ENCODE peak calls at places on chromosomes 1 and 21, in seven cellular contexts. H is GM06990, Z is endothelial cell, F is RWPE2, R is Caco-2, D is IMR-90, X is left lung. M is an unnamed sample.

GRCh38 chr21:45319461-45320211 is 31.9 kb upstream of the POFUT2 start:
- DNase-seq in H (no peak), Z (no peak), F (peak), R (peak), D (peak), X (no peak), M (no peak)

GRCh38 chr21:29334717-29335428 is 36.2 kb downstream of the BACH1 start:
- DNase-seq in H (no peak), Z (no peak), F (no peak), R (no peak), D (peak), X (no peak), M (no peak)

GRCh38 chr1:229888561-229889001 is 178.5 kb upstream of the GALNT2 start:
- DNase-seq in H (no peak), Z (no peak), F (no peak), R (no peak), D (no peak), X (no peak), M (no peak)

GRCh38 chr1:6982860-6983259 is 197.6 kb downstream of the CAMTA1 start:
- DNase-seq in H (no peak), Z (no peak), F (no peak), R (no peak), D (no peak), X (no peak), M (no peak)

GRCh38 chr21:14609274-14609673 is 63.2 kb upstream of the SAMSN1 start:
- DNase-seq in H (no peak), Z (no peak), F (no peak), R (no peak), D (no peak), X (no peak), M (no peak)

GRCh38 chr1:171233183-171233582 is 15.1 kb upstream of the FMO1 start:
- DNase-seq in H (no peak), Z (no peak), F (no peak), R (no peak), D (no peak), X (no peak), M (no peak)

GRCh38 chr1:44508397-44508745 is 103.3 kb downstream of the RNF220 start:
- DNase-seq in H (no peak), Z (no peak), F (no peak), R (no peak), D (no peak), X (no peak), M (no peak)

GRCh38 chr1:151831605-151832004 is at the start of gene RORC:
- DNase-seq in H (no peak), Z (no peak), F (no peak), R (no peak), D (no peak), X (peak), M (no peak)

GRCh38 chr1:29270881-29271390 is 34.6 kb downstream of the PTPRU start:
- DNase-seq in H (no peak), Z (no peak), F (no peak), R (no peak), D (no peak), X (no peak), M (no peak)

GRCh38 chr1:8524637-8525157 is 206.8 kb downstream of the SLC45A1 start:
- DNase-seq in H (no peak), Z (no peak), F (no peak), R (no peak), D (peak), X (no peak), M (no peak)

GRCh38 chr1:203512830-203513578 is 19.1 kb downstream of the OPTC start:
- DNase-seq in H (no peak), Z (no peak), F (peak), R (peak), D (peak), X (no peak), M (no peak)

GRCh38 chr1:24984800-24985552 is 54.9 kb upstream of the RUNX3 start:
- DNase-seq in H (no peak), Z (no peak), F (no peak), R (no peak), D (no peak), X (no peak), M (peak)

GRCh38 chr1:201284636-201285035 is 1.3 kb downstream of the PKP1 start:
- DNase-seq in H (no peak), Z (no peak), F (no peak), R (no peak), D (no peak), X (no peak), M (no peak)

GRCh38 chr1:7525664-7526063 is 245.4 kb upstream of the VAMP3 start:
- DNase-seq in H (no peak), Z (no peak), F (peak), R (no peak), D (no peak), X (peak), M (no peak)

GRCh38 chr1:8818325-8818775 is 910 bp upstream of the RERE start:
- DNase-seq in H (no peak), Z (no peak), F (peak), R (no peak), D (peak), X (no peak), M (no peak)

GRCh38 chr1:31822766-31823165 is 6.9 kb upstream of the SPOCD1 start:
- DNase-seq in H (no peak), Z (no peak), F (no peak), R (no peak), D (peak), X (no peak), M (no peak)

GRCh38 chr1:31725777-31726535 is 22.1 kb upstream of the COL16A1 start:
- DNase-seq in H (no peak), Z (no peak), F (no peak), R (no peak), D (no peak), X (peak), M (no peak)

GRCh38 chr1:92123868-92124267 is 43.7 kb downstream of the BTBD8 start:
- DNase-seq in H (no peak), Z (no peak), F (no peak), R (no peak), D (no peak), X (no peak), M (no peak)

GRCh38 chr1:182962554-182963115 is 9.7 kb upstream of the SHCBP1L start:
- DNase-seq in H (peak), Z (peak), F (no peak), R (peak), D (peak), X (no peak), M (no peak)

GRCh38 chr1:234532511-234532922 is 53.5 kb upstream of the TARBP1 start:
- DNase-seq in H (no peak), Z (no peak), F (no peak), R (no peak), D (no peak), X (no peak), M (no peak)

GRCh38 chr1:109783436-109783835 is 19.7 kb upstream of the EPS8L3 start:
- DNase-seq in H (no peak), Z (no peak), F (peak), R (no peak), D (peak), X (no peak), M (no peak)

GRCh38 chr1:156461141-156461540 is 39.4 kb downstream of the MEF2D start:
- DNase-seq in H (no peak), Z (no peak), F (no peak), R (no peak), D (no peak), X (no peak), M (no peak)

GRCh38 chr1:21220815-21221214 is 44.1 kb upstream of the EIF4G3 start:
- DNase-seq in H (no peak), Z (no peak), F (no peak), R (no peak), D (peak), X (no peak), M (no peak)

GRCh38 chr21:26842300-26842699 is 2.9 kb downstream of the ADAMTS1 start:
- DNase-seq in H (no peak), Z (no peak), F (no peak), R (no peak), D (peak), X (no peak), M (no peak)

GRCh38 chr21:26843912-26844257 is 1.3 kb downstream of the ADAMTS1 start:
- DNase-seq in H (no peak), Z (no peak), F (no peak), R (no peak), D (peak), X (no peak), M (no peak)

GRCh38 chr21:26844258-26845065 is 747 bp downstream of the ADAMTS1 start:
- DNase-seq in H (no peak), Z (peak), F (no peak), R (no peak), D (peak), X (peak), M (peak)

GRCh38 chr21:26845066-26845749 is at the start of gene ADAMTS1:
- DNase-seq in H (no peak), Z (peak), F (peak), R (no peak), D (peak), X (peak), M (peak)

GRCh38 chr21:26842976-26843911 is 2.0 kb downstream of the ADAMTS1 start:
- DNase-seq in H (no peak), Z (peak), F (peak), R (no peak), D (peak), X (peak), M (peak)
- TF ChIP-seq CTCF in H (no peak), Z (peak), F (peak), R (no peak), D (no peak), X (no peak), M (no peak)

DNA sequence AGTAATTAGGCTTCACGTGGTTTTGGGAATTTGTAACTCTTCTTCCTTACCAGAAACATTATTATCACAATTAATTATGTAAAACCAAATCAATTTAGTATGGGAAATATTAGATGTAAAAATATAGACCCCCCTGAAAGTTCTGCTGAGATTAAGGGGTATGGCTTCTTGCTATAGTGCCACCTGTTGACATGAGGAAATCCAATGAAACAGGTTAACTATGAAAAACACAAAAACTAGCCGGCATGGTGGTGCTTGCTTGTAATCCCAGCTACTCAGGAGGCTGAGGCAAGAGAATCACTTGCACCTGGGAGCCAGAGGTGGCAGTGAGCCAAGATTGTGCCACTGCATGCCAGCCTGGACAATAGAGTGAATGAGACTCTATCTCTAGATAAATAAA is 49.2 kb downstream of the MAP3K21 start:
- DNase-seq in H (no peak), Z (no peak), F (no peak), R (no peak), D (no peak), X (no peak), M (no peak)
- TF ChIP-seq CTCF in H (peak), Z (no peak), F (no peak), R (no peak), D (no peak), X (no peak), M (no peak)

GRCh38 chr1:155226188-155226909 is 17.9 kb downstream of the MTX1 start:
- DNase-seq in H (no peak), Z (peak), F (no peak), R (peak), D (peak), X (peak), M (peak)

GRCh38 chr1:155227261-155228095 is 19.0 kb downstream of the MTX1 start:
- DNase-seq in H (peak), Z (peak), F (peak), R (peak), D (peak), X (peak), M (peak)

GRCh38 chr1:155228096-155228427 is 19.6 kb downstream of the MTX1 start:
- DNase-seq in H (no peak), Z (no peak), F (no peak), R (no peak), D (peak), X (no peak), M (no peak)

GRCh38 chr1:155223017-155223416 is 14.5 kb downstream of the MTX1 start:
- DNase-seq in H (no peak), Z (no peak), F (no peak), R (no peak), D (no peak), X (no peak), M (no peak)

DNA sequence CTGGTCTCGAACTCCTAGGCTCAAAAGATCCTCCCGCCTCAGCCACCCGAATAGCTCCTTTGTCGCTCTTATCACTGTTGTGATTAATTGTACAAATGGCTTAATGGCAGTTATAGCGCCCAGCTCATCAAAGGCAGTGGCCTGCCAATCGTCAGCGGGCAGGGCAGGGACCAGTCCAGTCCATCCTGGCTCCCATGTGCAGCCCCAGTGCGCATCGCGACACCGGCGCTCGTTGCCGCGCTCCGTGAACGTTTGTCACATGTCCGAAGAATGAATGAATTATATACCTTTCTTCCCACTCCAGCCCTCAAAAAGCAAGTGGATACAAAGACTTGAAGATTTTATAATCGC is 18.4 kb downstream of the MTX1 start:
- DNase-seq in H (peak), Z (peak), F (no peak), R (peak), D (peak), X (peak), M (no peak)
- TF ChIP-seq CTCF in H (no peak), Z (peak), F (peak), R (no peak), D (no peak), X (no peak), M (peak)

GRCh38 chr21:31457675-31458074 is 113.6 kb upstream of the TIAM1 start:
- DNase-seq in H (no peak), Z (peak), F (no peak), R (no peak), D (no peak), X (no peak), M (no peak)
- TF ChIP-seq CTCF in H (peak), Z (peak), F (no peak), R (peak), D (no peak), X (no peak), M (no peak)

GRCh38 chr1:226444901-226445300 is 37.0 kb upstream of the PARP1 start:
- DNase-seq in H (peak), Z (no peak), F (no peak), R (no peak), D (no peak), X (no peak), M (no peak)
- TF ChIP-seq CTCF in H (peak), Z (no peak), F (no peak), R (no peak), D (no peak), X (no peak), M (no peak)